ENCODE peak calls at places on chromosomes 3 and 15, in six cellular contexts. One of them, this sample, is unnamed.
A peak's percentile ranks its signal among the peaks of the same experiment; 100 is the strongest.

GRCh38 chr3:171799501-171799900 is 10.8 kb downstream of the PLD1 start:
- DNase-seq in left ventricle myocardium superior: no peak
- DNase-seq in tibial artery: no peak
- DNase-seq in stromal cell of bone marrow: no peak
- DNase-seq in stimulated activated CD4-positive, alpha-beta T cell treated with anti-CD3 and anti-CD28 coated beads, Interleukin-15, amount 100 ng/mL, for 24 hours: no peak
- DNase-seq in substantia nigra: no peak
- DNase-seq in this sample: no peak

GRCh38 chr3:40690696-40691597 is 166.2 kb downstream of the ZNF621 start:
- DNase-seq in left ventricle myocardium superior: peak; percentile 85
- DNase-seq in tibial artery: peak; percentile 93
- DNase-seq in stromal cell of bone marrow: peak; percentile 74
- DNase-seq in stimulated activated CD4-positive, alpha-beta T cell treated with anti-CD3 and anti-CD28 coated beads, Interleukin-15, amount 100 ng/mL, for 24 hours: no peak
- DNase-seq in substantia nigra: peak; percentile 7
- DNase-seq in this sample: no peak

GRCh38 chr3:114462750-114463149 is 168.9 kb downstream of the TIGIT start:
- DNase-seq in left ventricle myocardium superior: no peak
- DNase-seq in tibial artery: no peak
- DNase-seq in stromal cell of bone marrow: no peak
- DNase-seq in stimulated activated CD4-positive, alpha-beta T cell treated with anti-CD3 and anti-CD28 coated beads, Interleukin-15, amount 100 ng/mL, for 24 hours: no peak
- DNase-seq in substantia nigra: no peak
- DNase-seq in this sample: no peak

GRCh38 chr15:49242820-49243219 is 72.8 kb downstream of the GALK2 start:
- DNase-seq in left ventricle myocardium superior: no peak
- DNase-seq in tibial artery: no peak
- DNase-seq in stromal cell of bone marrow: peak; percentile 85
- DNase-seq in stimulated activated CD4-positive, alpha-beta T cell treated with anti-CD3 and anti-CD28 coated beads, Interleukin-15, amount 100 ng/mL, for 24 hours: no peak
- DNase-seq in substantia nigra: no peak
- DNase-seq in this sample: no peak

GRCh38 chr15:101530224-101530958 is 40.9 kb upstream of the PCSK6 start:
- DNase-seq in left ventricle myocardium superior: no peak
- DNase-seq in tibial artery: no peak
- DNase-seq in stromal cell of bone marrow: no peak
- DNase-seq in stimulated activated CD4-positive, alpha-beta T cell treated with anti-CD3 and anti-CD28 coated beads, Interleukin-15, amount 100 ng/mL, for 24 hours: no peak
- DNase-seq in substantia nigra: no peak
- DNase-seq in this sample: no peak

GRCh38 chr15:92906563-92907081 is 6.5 kb downstream of the CHD2 start:
- DNase-seq in left ventricle myocardium superior: no peak
- DNase-seq in tibial artery: no peak
- DNase-seq in stromal cell of bone marrow: no peak
- DNase-seq in stimulated activated CD4-positive, alpha-beta T cell treated with anti-CD3 and anti-CD28 coated beads, Interleukin-15, amount 100 ng/mL, for 24 hours: peak; percentile 54
- DNase-seq in substantia nigra: no peak
- DNase-seq in this sample: peak; percentile 38

GRCh38 chr15:85642054-85642692 is 152.6 kb downstream of the KLHL25 start:
- DNase-seq in left ventricle myocardium superior: peak; percentile 52
- DNase-seq in tibial artery: peak; percentile 47
- DNase-seq in stromal cell of bone marrow: no peak
- DNase-seq in stimulated activated CD4-positive, alpha-beta T cell treated with anti-CD3 and anti-CD28 coated beads, Interleukin-15, amount 100 ng/mL, for 24 hours: no peak
- DNase-seq in substantia nigra: no peak
- DNase-seq in this sample: no peak

GRCh38 chr3:172646439-172647015 is 64.3 kb downstream of the NCEH1 start:
- DNase-seq in left ventricle myocardium superior: no peak
- DNase-seq in tibial artery: no peak
- DNase-seq in stromal cell of bone marrow: peak; percentile 53
- DNase-seq in stimulated activated CD4-positive, alpha-beta T cell treated with anti-CD3 and anti-CD28 coated beads, Interleukin-15, amount 100 ng/mL, for 24 hours: no peak
- DNase-seq in substantia nigra: no peak
- DNase-seq in this sample: no peak

GRCh38 chr3:127483902-127484591 is 106.5 kb downstream of the TPRA1 start:
- DNase-seq in left ventricle myocardium superior: no peak
- DNase-seq in tibial artery: peak; percentile 10
- DNase-seq in stromal cell of bone marrow: no peak
- DNase-seq in stimulated activated CD4-positive, alpha-beta T cell treated with anti-CD3 and anti-CD28 coated beads, Interleukin-15, amount 100 ng/mL, for 24 hours: peak; percentile 79
- DNase-seq in substantia nigra: no peak
- DNase-seq in this sample: peak; percentile 79

This sample was measured in GM13977.